ENCODE peak calls at places on chromosomes 6 and 20, in four cellular contexts. U is HAP-1, M is H1, O is RWPE2. B is an unnamed sample. For H3K4me1, the result is how much of the 10 kb centered on the place peaks cover.

GRCh38 chr6:21885532-21886089 is 292.1 kb downstream of the SOX4 start:
- DNase-seq in U (no peak), M (no peak), O (peak), B (peak)

GRCh38 chr6:150987371-150987828 is 121.9 kb downstream of the MTHFD1L start:
- DNase-seq in U (no peak), M (no peak), O (no peak), B (no peak)

GRCh38 chr20:3251806-3252205 is 12.8 kb upstream of the SLC4A11 start:
- DNase-seq in M (no peak), O (no peak), U (no peak), B (no peak)

GRCh38 chr6:118890997-118891790 is 2.8 kb upstream of the ASF1A start:
- DNase-seq in U (no peak), O (no peak), M (no peak), B (no peak)

GRCh38 chr20:58224097-58224496 is 4.4 kb downstream of the ANKRD60 start:
- DNase-seq in O (no peak), M (no peak), U (no peak), B (no peak)

GRCh38 chr20:38883081-38883980 is 42.9 kb upstream of the FAM83D start:
- DNase-seq in M (no peak), U (no peak), O (peak), B (no peak)

GRCh38 chr20:40564997-40565680 is 123.9 kb downstream of the MAFB start:
- DNase-seq in O (peak), U (no peak), M (no peak), B (peak)

GRCh38 chr6:127080081-127080480 is 38.4 kb upstream of the RSPO3 start:
- DNase-seq in M (no peak), O (no peak), U (no peak), B (no peak)

GRCh38 chr20:9025643-9026042 is 43.2 kb upstream of the PLCB4 start:
- DNase-seq in M (no peak), O (no peak), U (no peak), B (peak)

DNA sequence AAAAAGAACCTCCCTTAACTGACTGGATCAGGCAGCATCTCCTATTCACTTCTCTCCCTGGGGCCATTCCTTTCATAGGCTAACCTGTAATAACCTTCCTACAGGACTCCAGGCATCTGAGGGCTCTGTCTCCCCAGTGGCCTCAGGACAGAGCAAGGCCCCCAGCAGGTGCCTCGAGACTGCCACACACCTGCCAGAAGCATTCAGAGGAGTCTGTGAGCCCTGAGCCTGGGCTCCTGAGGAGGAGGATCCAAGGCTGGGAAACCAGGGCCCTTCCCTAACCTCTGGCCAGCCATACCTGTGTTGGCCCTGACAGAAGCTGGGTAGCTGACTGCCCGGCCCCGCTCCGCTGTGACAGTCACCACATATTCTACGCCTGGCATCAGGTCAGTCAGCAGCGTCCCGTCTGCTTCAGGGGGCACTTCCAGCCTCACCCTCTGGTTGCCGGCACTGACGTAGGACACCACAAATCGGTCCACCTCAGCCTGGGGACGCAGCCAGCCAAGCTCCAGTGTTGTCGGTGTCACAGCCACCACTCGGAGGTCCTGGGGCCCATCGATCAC is 20.6 kb downstream of the TNXB start:
- DNase-seq in O (no peak), M (no peak), U (no peak), B (no peak)
- H3K4me1 ChIP-seq in O (under half), M (under half), U (under half), B (under half)

GRCh38 chr20:43926691-43927090 is 12.0 kb downstream of the TOX2 start:
- DNase-seq in U (no peak), M (no peak), O (peak), B (no peak)
- H3K4me1 ChIP-seq in U (under half), M (under half), O (under half), B (under half)

DNA sequence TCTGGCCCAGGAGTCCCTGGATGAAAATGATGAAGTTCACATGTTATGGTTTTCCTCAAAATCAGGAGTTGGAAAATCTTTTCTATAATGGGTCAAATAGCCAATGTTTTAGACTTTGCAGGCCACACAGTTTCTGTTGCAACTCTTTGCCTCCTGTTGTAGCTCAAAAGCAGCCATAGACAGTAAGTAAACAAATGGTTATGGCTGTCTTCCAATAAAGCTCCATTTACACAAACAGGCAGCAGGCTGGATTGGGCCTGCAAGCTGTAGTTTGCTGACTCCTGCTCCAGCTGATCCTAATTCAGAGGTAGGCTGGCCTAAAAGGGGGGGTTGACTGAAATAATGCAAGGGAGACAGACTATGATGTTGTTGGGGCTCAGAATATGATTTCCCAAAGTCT is 33.0 kb downstream of the METTL24 start:
- DNase-seq in O (no peak), M (no peak), U (no peak), B (peak)
- H3K4me1 ChIP-seq in O (under half), M (under half), U (under half), B (under half)

DNA sequence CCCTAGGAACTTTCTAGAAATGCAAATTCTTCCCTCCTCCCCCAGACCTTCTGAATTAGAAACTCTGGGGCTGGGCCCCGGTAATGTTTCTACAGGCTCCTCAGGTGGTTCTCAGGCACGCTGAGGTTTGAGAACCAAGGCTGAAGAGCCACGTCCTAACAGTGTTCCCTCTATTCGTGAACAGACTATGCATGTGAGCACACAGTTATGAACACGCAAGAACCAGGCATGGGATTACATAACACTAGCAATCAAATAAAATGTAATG is 104.4 kb downstream of the TCP11 start:
- DNase-seq in M (no peak), O (no peak), U (no peak), B (no peak)
- H3K4me1 ChIP-seq in M (under half), O (under half), U (under half), B (under half)

DNA sequence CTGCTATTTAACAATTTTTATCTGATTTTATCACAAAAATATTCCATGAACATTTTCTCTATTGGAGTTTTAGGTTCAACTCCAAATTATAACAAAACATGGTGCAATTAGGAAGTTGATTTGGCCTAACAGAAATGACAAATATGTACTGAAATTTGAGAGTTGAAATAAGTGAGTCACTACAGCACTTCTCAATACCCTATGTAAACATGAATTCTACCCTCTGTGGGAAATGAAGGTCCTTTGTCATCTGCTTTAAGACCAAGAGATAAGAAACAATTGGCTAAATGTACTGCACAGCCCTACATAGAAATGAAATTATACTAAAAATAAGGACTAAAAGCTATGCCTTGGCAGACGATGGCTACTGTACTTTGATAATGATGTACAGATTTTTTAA is 86.2 kb upstream of the BEND6 start:
- DNase-seq in O (no peak), U (no peak), M (no peak), B (peak)
- H3K4me1 ChIP-seq in O (half or more), U (under half), M (under half), B (under half)

DNA sequence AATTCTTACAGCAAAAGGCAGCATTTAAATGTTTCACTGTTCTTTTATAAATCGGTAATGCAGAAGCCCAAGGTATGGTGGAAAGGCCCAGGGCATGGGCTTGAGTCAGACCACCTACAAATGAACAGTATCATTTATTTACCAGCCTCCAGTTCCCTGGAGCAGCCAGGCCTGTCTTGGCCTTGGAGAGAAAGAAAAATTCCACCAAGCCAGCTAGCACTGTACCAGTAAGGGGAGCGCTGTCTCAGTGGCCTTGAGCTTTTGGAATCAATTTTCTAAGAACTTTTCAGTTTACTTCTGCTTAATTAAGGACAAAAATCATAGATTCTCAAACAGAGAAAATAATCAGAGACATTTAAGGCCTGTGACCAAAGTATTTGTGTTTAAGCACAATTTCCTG is 12.3 kb downstream of the NAPB start:
- DNase-seq in U (no peak), O (no peak), M (no peak), B (no peak)
- H3K4me1 ChIP-seq in U (under half), O (under half), M (under half), B (under half)

GRCh38 chr6:4932506-4932903 is 71.3 kb downstream of the RPP40 start:
- DNase-seq in U (no peak), M (peak), O (no peak), B (no peak)
- H3K4me1 ChIP-seq in U (under half), M (under half), O (under half), B (under half)

GRCh38 chr6:56756791-56757582 is 114.3 kb upstream of the DST start:
- DNase-seq in U (no peak), O (no peak), M (no peak), B (peak)
- H3K4me1 ChIP-seq in U (under half), O (under half), M (under half), B (under half)

DNA sequence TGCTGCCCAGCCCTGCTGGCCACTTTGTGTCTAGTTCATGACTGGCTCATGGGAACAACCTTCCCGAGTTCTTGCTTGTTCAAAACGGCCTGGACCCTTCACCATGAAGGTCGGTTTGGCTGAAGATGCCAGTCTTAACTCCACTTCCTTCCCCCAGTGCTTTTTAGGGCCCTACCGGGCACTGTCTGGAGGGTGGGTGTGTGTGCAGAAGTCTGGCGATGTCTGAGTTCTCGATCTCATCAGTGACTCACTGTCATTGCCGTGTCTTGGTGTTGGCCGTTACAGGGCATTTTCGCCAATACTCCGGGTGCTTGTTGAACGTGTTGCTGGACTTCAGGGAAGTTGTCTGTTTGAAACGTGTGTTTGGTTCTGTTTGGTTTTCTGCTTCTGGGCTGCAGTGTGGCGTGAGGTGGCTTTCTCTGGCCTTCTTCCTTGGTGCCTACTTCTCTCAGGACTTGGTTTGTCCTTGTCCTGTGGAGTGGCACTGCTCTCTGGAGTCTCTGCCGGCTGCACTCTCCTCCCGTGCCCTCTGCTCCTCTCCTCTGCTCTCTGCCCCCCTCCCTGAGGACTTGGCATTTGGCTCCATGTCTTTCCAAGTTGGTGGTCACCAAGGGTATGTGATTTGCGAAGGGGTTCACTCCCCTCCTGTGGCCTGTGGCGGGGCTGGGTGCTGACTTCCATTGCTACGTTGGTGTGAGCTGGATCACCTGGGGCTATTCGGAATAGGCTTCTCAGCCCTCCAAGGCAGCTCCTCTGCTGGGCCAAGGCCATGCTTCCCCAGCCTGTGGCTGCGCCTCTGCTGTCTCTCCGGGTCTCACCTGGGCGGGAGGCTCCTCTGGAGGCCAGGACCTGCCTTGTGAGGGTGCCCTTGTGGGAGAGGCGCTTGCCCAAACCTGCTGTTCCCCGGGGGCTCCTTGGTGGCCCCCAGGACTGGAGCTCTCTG is 38.2 kb downstream of the PYGB start:
- DNase-seq in U (no peak), M (peak), O (peak), B (no peak)
- H3K4me1 ChIP-seq in U (under half), M (under half), O (under half), B (under half)